ENCODE peak calls at places on chromosome 20, in ten cellular contexts. One of them, this sample, is unnamed.

GRCh38 chr20:41538810-41539596 is 79.2 kb downstream of the CHD6 start:
- DNase-seq in skeletal muscle cell: no peak
- DNase-seq in GM23338: no peak
- DNase-seq in pancreas: no peak
- DNase-seq in effector memory CD4-positive, alpha-beta T cell: no peak
- DNase-seq in GM06990: no peak
- DNase-seq in fibroblast of lung: no peak
- DNase-seq in SK-N-MC: no peak
- DNase-seq in small intestine: peak; percentile 44
- DNase-seq in stomach: no peak
- DNase-seq in this sample: no peak

GRCh38 chr20:57392130-57392445 is 892 bp downstream of the RBM38 start:
- DNase-seq in skeletal muscle cell: no peak
- DNase-seq in GM23338: no peak
- DNase-seq in pancreas: no peak
- DNase-seq in effector memory CD4-positive, alpha-beta T cell: no peak
- DNase-seq in GM06990: no peak
- DNase-seq in fibroblast of lung: no peak
- DNase-seq in SK-N-MC: peak; percentile 18
- DNase-seq in small intestine: peak; percentile 13
- DNase-seq in stomach: no peak
- DNase-seq in this sample: no peak

GRCh38 chr20:46056970-46057855 is 28.2 kb downstream of the SLC12A5 start:
- DNase-seq in skeletal muscle cell: no peak
- DNase-seq in GM23338: peak; percentile 87
- DNase-seq in pancreas: peak; percentile 20
- DNase-seq in effector memory CD4-positive, alpha-beta T cell: no peak
- DNase-seq in GM06990: no peak
- DNase-seq in fibroblast of lung: peak; percentile 47
- DNase-seq in SK-N-MC: no peak
- DNase-seq in small intestine: no peak
- DNase-seq in stomach: no peak
- DNase-seq in this sample: no peak

GRCh38 chr20:9319687-9320384 is 194.6 kb upstream of the LAMP5 start:
- DNase-seq in skeletal muscle cell: no peak
- DNase-seq in GM23338: no peak
- DNase-seq in pancreas: no peak
- DNase-seq in effector memory CD4-positive, alpha-beta T cell: no peak
- DNase-seq in GM06990: no peak
- DNase-seq in fibroblast of lung: no peak
- DNase-seq in SK-N-MC: no peak
- DNase-seq in small intestine: peak; percentile 44
- DNase-seq in stomach: no peak
- DNase-seq in this sample: no peak

GRCh38 chr20:41172296-41173140 is 35.2 kb downstream of the PLCG1 start:
- DNase-seq in skeletal muscle cell: no peak
- DNase-seq in GM23338: no peak
- DNase-seq in pancreas: peak; percentile 18
- DNase-seq in effector memory CD4-positive, alpha-beta T cell: no peak
- DNase-seq in GM06990: no peak
- DNase-seq in fibroblast of lung: peak; percentile 12
- DNase-seq in SK-N-MC: no peak
- DNase-seq in small intestine: no peak
- DNase-seq in stomach: peak; percentile 25
- DNase-seq in this sample: no peak

GRCh38 chr20:32966881-32967781 is 37.1 kb downstream of the SUN5 start:
- DNase-seq in skeletal muscle cell: no peak
- DNase-seq in GM23338: no peak
- DNase-seq in pancreas: peak; percentile 4
- DNase-seq in effector memory CD4-positive, alpha-beta T cell: peak; percentile 53
- DNase-seq in GM06990: peak; percentile 32
- DNase-seq in fibroblast of lung: no peak
- DNase-seq in SK-N-MC: no peak
- DNase-seq in small intestine: peak; percentile 53
- DNase-seq in stomach: peak; percentile 25
- DNase-seq in this sample: no peak

GRCh38 chr20:57890254-57890800 is 180.5 kb upstream of the PMEPA1 start:
- DNase-seq in skeletal muscle cell: no peak
- DNase-seq in GM23338: peak; percentile 20
- DNase-seq in pancreas: no peak
- DNase-seq in effector memory CD4-positive, alpha-beta T cell: no peak
- DNase-seq in GM06990: no peak
- DNase-seq in fibroblast of lung: no peak
- DNase-seq in SK-N-MC: no peak
- DNase-seq in small intestine: no peak
- DNase-seq in stomach: no peak
- DNase-seq in this sample: no peak

GRCh38 chr20:38125157-38126056 is 39.7 kb downstream of the TGM2 start:
- DNase-seq in skeletal muscle cell: no peak
- DNase-seq in GM23338: no peak
- DNase-seq in pancreas: peak; percentile 85
- DNase-seq in effector memory CD4-positive, alpha-beta T cell: no peak
- DNase-seq in GM06990: no peak
- DNase-seq in fibroblast of lung: peak; percentile 93
- DNase-seq in SK-N-MC: no peak
- DNase-seq in small intestine: peak; percentile 58
- DNase-seq in stomach: peak; percentile 95
- DNase-seq in this sample: peak; percentile 54

GRCh38 chr20:8434326-8434876 is 302.3 kb downstream of the PLCB1 start:
- DNase-seq in skeletal muscle cell: no peak
- DNase-seq in GM23338: no peak
- DNase-seq in pancreas: no peak
- DNase-seq in effector memory CD4-positive, alpha-beta T cell: no peak
- DNase-seq in GM06990: no peak
- DNase-seq in fibroblast of lung: peak; percentile 53
- DNase-seq in SK-N-MC: no peak
- DNase-seq in small intestine: peak; percentile 64
- DNase-seq in stomach: no peak
- DNase-seq in this sample: peak; percentile 5

GRCh38 chr20:3071610-3072529 is at the start of gene OXT:
- DNase-seq in skeletal muscle cell: no peak
- DNase-seq in GM23338: peak; percentile 81
- DNase-seq in pancreas: no peak
- DNase-seq in effector memory CD4-positive, alpha-beta T cell: peak; percentile 60
- DNase-seq in GM06990: no peak
- DNase-seq in fibroblast of lung: no peak
- DNase-seq in SK-N-MC: no peak
- DNase-seq in small intestine: peak; percentile 54
- DNase-seq in stomach: no peak
- DNase-seq in this sample: no peak
- H3K4me3 ChIP-seq in skeletal muscle cell: peak within 1 kb of the TSS; percentile 30
- H3K4me3 ChIP-seq in GM23338: peak within 1 kb of the TSS; percentile 64
- H3K4me3 ChIP-seq in pancreas: peak within 1 kb of the TSS; percentile 53
- H3K4me3 ChIP-seq in effector memory CD4-positive, alpha-beta T cell: peak within 1 kb of the TSS; percentile 73
- H3K4me3 ChIP-seq in GM06990: peak within 1 kb of the TSS; percentile 17
- H3K4me3 ChIP-seq in fibroblast of lung: peak within 1 kb of the TSS; percentile 28
- H3K4me3 ChIP-seq in SK-N-MC: no peak within 1 kb of the TSS
- H3K4me3 ChIP-seq in small intestine: peak within 1 kb of the TSS; percentile 62
- H3K4me3 ChIP-seq in stomach: peak within 1 kb of the TSS; percentile 53
- H3K4me3 ChIP-seq in this sample: peak within 1 kb of the TSS; percentile 22

GRCh38 chr20:21706345-21707195 is 1.1 kb downstream of the PAX1 start:
- DNase-seq in skeletal muscle cell: no peak
- DNase-seq in GM23338: peak; percentile 62
- DNase-seq in pancreas: no peak
- DNase-seq in effector memory CD4-positive, alpha-beta T cell: no peak
- DNase-seq in GM06990: peak; percentile 25
- DNase-seq in fibroblast of lung: no peak
- DNase-seq in SK-N-MC: no peak
- DNase-seq in small intestine: no peak
- DNase-seq in stomach: no peak
- DNase-seq in this sample: no peak

GRCh38 chr20:21703740-21704407 is 1.6 kb upstream of the PAX1 start:
- DNase-seq in skeletal muscle cell: no peak
- DNase-seq in GM23338: peak; percentile 32
- DNase-seq in pancreas: no peak
- DNase-seq in effector memory CD4-positive, alpha-beta T cell: no peak
- DNase-seq in GM06990: no peak
- DNase-seq in fibroblast of lung: no peak
- DNase-seq in SK-N-MC: no peak
- DNase-seq in small intestine: no peak
- DNase-seq in stomach: no peak
- DNase-seq in this sample: no peak

GRCh38 chr20:21705466-21706344 is at the start of gene PAX1:
- DNase-seq in skeletal muscle cell: no peak
- DNase-seq in GM23338: peak; percentile 52
- DNase-seq in pancreas: no peak
- DNase-seq in effector memory CD4-positive, alpha-beta T cell: no peak
- DNase-seq in GM06990: no peak
- DNase-seq in fibroblast of lung: no peak
- DNase-seq in SK-N-MC: no peak
- DNase-seq in small intestine: no peak
- DNase-seq in stomach: no peak
- DNase-seq in this sample: no peak

GRCh38 chr20:21702553-21703467 is 2.7 kb upstream of the PAX1 start:
- DNase-seq in skeletal muscle cell: no peak
- DNase-seq in GM23338: peak; percentile 91
- DNase-seq in pancreas: peak; percentile 64
- DNase-seq in effector memory CD4-positive, alpha-beta T cell: no peak
- DNase-seq in GM06990: peak; percentile 47
- DNase-seq in fibroblast of lung: peak; percentile 8
- DNase-seq in SK-N-MC: no peak
- DNase-seq in small intestine: peak; percentile 23
- DNase-seq in stomach: no peak
- DNase-seq in this sample: no peak

DNA sequence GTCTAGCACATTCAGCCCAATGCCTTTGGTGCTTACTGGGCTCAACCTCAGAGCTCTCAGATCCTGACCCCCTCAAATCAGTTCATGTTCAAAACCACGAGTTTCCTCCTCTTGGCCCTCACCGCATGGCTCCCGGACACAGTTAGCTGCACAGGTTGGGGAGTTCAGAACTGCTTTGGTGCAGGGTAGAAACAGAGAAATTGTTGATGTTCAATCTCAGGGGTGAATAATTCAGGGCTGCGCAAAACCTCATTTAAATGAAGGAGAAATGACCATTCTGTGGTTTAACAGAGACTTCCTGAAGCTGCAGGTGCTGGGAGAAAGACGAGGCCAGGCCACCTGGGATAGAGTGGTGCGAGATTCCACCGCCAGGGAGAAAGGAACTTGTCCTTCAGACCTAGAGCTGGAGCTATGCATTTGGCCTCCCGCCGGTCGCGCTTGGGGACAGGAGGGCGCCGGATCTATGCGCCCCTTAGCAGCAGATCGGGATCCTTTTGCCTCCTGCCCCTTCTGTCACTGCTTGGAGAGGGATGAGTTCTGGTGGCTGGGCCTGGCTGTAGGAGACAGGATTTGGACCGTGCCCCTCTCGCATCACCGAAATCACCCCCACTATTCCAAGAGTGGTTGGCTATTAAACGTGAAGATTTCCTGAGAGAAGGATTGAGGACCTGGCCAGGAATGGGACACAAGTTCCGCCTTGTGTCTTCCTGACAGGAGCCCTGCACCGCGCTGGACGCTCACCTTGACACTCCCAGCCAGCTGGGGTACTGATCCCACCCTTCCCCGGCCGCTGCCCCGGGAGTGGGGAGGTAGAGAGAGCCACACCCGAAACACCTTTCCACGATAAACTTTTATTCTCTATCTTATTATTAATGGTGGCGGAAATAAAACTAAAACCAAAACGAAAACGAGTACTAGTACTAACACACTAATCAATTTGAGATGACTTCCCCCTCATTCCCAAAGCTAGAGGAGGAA is 767 bp upstream of the PAX1 start:
- DNase-seq in skeletal muscle cell: no peak
- DNase-seq in GM23338: peak; percentile 71
- DNase-seq in pancreas: no peak
- DNase-seq in effector memory CD4-positive, alpha-beta T cell: no peak
- DNase-seq in GM06990: no peak
- DNase-seq in fibroblast of lung: no peak
- DNase-seq in SK-N-MC: no peak
- DNase-seq in small intestine: no peak
- DNase-seq in stomach: no peak
- DNase-seq in this sample: no peak
- H3K4me3 ChIP-seq in skeletal muscle cell: no peak overlapping the region
- H3K4me3 ChIP-seq in GM23338: no peak overlapping the region
- H3K4me3 ChIP-seq in pancreas: no peak overlapping the region
- H3K4me3 ChIP-seq in effector memory CD4-positive, alpha-beta T cell: no peak overlapping the region
- H3K4me3 ChIP-seq in GM06990: no peak overlapping the region
- H3K4me3 ChIP-seq in fibroblast of lung: no peak overlapping the region
- H3K4me3 ChIP-seq in SK-N-MC: no peak overlapping the region
- H3K4me3 ChIP-seq in small intestine: no peak overlapping the region
- H3K4me3 ChIP-seq in stomach: no peak overlapping the region
- H3K4me3 ChIP-seq in this sample: no peak overlapping the region

DNA sequence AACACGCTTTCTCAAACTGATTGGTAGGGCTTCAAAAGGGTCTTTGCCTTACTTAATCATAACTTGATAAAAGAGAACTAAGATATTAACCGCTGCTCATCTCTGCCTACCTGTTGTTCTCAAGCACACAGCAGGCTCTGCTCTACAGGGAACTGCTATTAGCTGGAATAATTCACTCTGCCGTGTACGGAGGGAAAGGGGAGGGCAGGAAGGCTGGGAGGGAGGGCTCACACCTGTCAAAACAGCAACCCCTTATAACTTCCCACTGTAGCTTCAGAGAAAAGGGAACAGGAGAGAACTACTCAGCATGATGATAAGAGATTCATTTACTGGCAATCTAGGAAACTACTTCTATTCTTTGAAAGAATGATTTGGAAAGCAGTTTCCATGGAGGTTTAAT is 75.1 kb downstream of the ZMYND8 start:
- DNase-seq in skeletal muscle cell: no peak
- DNase-seq in GM23338: no peak
- DNase-seq in pancreas: no peak
- DNase-seq in effector memory CD4-positive, alpha-beta T cell: no peak
- DNase-seq in GM06990: no peak
- DNase-seq in fibroblast of lung: no peak
- DNase-seq in SK-N-MC: no peak
- DNase-seq in small intestine: no peak
- DNase-seq in stomach: no peak
- DNase-seq in this sample: no peak
- H3K4me3 ChIP-seq in skeletal muscle cell: no peak overlapping the region
- H3K4me3 ChIP-seq in GM23338: no peak overlapping the region
- H3K4me3 ChIP-seq in pancreas: no peak overlapping the region
- H3K4me3 ChIP-seq in effector memory CD4-positive, alpha-beta T cell: no peak overlapping the region
- H3K4me3 ChIP-seq in GM06990: no peak overlapping the region
- H3K4me3 ChIP-seq in fibroblast of lung: no peak overlapping the region
- H3K4me3 ChIP-seq in SK-N-MC: no peak overlapping the region
- H3K4me3 ChIP-seq in small intestine: no peak overlapping the region
- H3K4me3 ChIP-seq in stomach: no peak overlapping the region
- H3K4me3 ChIP-seq in this sample: no peak overlapping the region

DNA sequence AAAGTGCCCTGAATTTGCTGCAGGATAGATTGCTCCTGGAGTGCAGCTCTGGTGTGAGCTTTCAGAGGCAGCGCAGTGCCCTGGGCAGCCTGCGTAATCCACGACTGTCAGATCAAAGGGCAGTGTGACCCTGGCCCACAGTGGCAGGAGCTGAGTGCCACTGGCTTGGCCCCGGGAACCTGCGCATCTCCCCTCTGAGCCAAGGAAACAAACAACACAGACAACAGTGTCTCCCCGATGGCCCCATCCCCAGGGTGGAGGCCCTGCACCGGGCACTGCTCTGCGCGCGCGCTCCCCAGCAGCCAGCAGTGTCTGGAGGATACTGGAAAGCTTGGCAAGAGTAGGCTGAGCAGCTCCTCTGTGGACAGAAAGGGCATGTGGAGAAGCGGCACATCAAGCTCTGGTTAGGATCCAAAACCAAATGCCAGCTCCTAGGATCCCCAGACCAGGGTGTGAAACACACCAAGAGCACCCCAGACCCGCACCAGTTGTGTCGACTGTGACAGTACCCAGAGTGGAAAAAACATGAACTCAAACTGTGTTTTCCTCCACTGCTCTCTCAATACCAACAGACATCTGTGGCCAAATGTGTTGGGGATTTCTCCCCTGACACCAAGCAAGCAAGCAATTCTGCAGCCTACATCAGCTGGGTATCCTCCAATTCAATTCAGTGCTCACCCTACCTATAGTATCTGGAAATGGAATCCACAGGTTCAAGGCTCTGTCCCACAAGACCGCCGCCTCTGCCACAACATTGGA is 26.7 kb downstream of the RBCK1 start:
- DNase-seq in skeletal muscle cell: no peak
- DNase-seq in GM23338: no peak
- DNase-seq in pancreas: peak; percentile 6
- DNase-seq in effector memory CD4-positive, alpha-beta T cell: no peak
- DNase-seq in GM06990: no peak
- DNase-seq in fibroblast of lung: no peak
- DNase-seq in SK-N-MC: no peak
- DNase-seq in small intestine: no peak
- DNase-seq in stomach: no peak
- DNase-seq in this sample: no peak
- H3K4me3 ChIP-seq in skeletal muscle cell: no peak overlapping the region
- H3K4me3 ChIP-seq in GM23338: peak overlapping the region; percentile 2
- H3K4me3 ChIP-seq in pancreas: no peak overlapping the region
- H3K4me3 ChIP-seq in effector memory CD4-positive, alpha-beta T cell: no peak overlapping the region
- H3K4me3 ChIP-seq in GM06990: no peak overlapping the region
- H3K4me3 ChIP-seq in fibroblast of lung: no peak overlapping the region
- H3K4me3 ChIP-seq in SK-N-MC: no peak overlapping the region
- H3K4me3 ChIP-seq in small intestine: no peak overlapping the region
- H3K4me3 ChIP-seq in stomach: no peak overlapping the region
- H3K4me3 ChIP-seq in this sample: no peak overlapping the region

This sample was measured in bronchial epithelial cell.